ENCODE peak calls at places on chromosome 1, in seven cellular contexts. Y is HepG2, N is K562, I is H1, V is HCT116, H is SK-N-SH, K is GM12878. S is an unnamed sample.

GRCh38 chr1:230600111-230601000 is 41.9 kb upstream of the COG2 start:
- DNase-seq in Y (no peak), V (no peak), K (no peak), N (no peak), I (no peak), H (no peak), S (no peak)

GRCh38 chr1:225449261-225449660 is 21.4 kb upstream of the LBR start:
- DNase-seq in Y (no peak), H (no peak), V (peak), I (no peak), N (no peak), K (no peak), S (no peak)

GRCh38 chr1:186043276-186043675 is 309.1 kb downstream of the HMCN1 start:
- DNase-seq in H (no peak), V (no peak), K (no peak), N (no peak), I (no peak), Y (no peak), S (no peak)

GRCh38 chr1:50416150-50416527 is 7.1 kb downstream of the DMRTA2 start:
- DNase-seq in I (peak), Y (no peak), N (peak), V (no peak), H (peak), K (no peak), S (no peak)

GRCh38 chr1:217747156-217747769 is 116.1 kb downstream of the SPATA17 start:
- DNase-seq in Y (peak), N (peak), I (no peak), K (no peak), H (peak), V (peak), S (peak)

GRCh38 chr1:63704443-63704842 is 69.4 kb upstream of the ROR1 start:
- DNase-seq in H (no peak), N (no peak), Y (no peak), K (no peak), V (no peak), I (no peak), S (peak)

GRCh38 chr1:218823291-218823900 is 350.3 kb upstream of the LYPLAL1 start:
- DNase-seq in H (no peak), N (no peak), I (no peak), Y (no peak), K (no peak), V (peak), S (no peak)

GRCh38 chr1:55534565-55535091 is 319.5 kb upstream of the USP24 start:
- DNase-seq in Y (peak), V (no peak), N (no peak), K (no peak), I (no peak), H (no peak), S (no peak)

GRCh38 chr1:125085720-125086591 is 3901.2 kb downstream of the SRGAP2C start:
- DNase-seq in I (no peak), K (no peak), N (no peak), Y (no peak), V (no peak), H (no peak), S (no peak)

GRCh38 chr1:25695991-25696330 is 79.4 kb downstream of the MAN1C1 start:
- DNase-seq in N (no peak), K (no peak), I (no peak), Y (no peak), H (no peak), V (no peak), S (no peak)

GRCh38 chr1:113849072-113849471 is 22.4 kb downstream of the PTPN22 start:
- DNase-seq in N (no peak), Y (no peak), V (no peak), H (no peak), I (no peak), K (no peak), S (no peak)

GRCh38 chr1:68826861-68827260 is 330.0 kb upstream of the DEPDC1 start:
- DNase-seq in N (no peak), Y (no peak), V (no peak), H (no peak), K (no peak), I (no peak), S (no peak)

GRCh38 chr1:26237230-26237966 is 3.4 kb downstream of the CEP85 start:
- DNase-seq in N (no peak), K (no peak), I (no peak), Y (no peak), H (no peak), V (no peak), S (peak)

GRCh38 chr1:110336300-110337039 is 2.7 kb upstream of the RBM15 start:
- DNase-seq in I (no peak), V (peak), Y (no peak), N (no peak), K (no peak), H (peak), S (no peak)

GRCh38 chr1:33377750-33378149 is 53.1 kb downstream of the PHC2 start:
- DNase-seq in V (no peak), N (no peak), Y (no peak), I (no peak), H (no peak), K (no peak), S (no peak)

GRCh38 chr1:201634261-201634660 is 95.3 kb downstream of the NAV1 start:
- DNase-seq in K (no peak), I (no peak), N (peak), Y (no peak), V (no peak), H (no peak), S (no peak)

GRCh38 chr1:207345644-207346561 is 24.4 kb downstream of the CD55 start:
- DNase-seq in V (no peak), I (no peak), Y (no peak), H (no peak), N (no peak), K (no peak), S (no peak)

GRCh38 chr1:154751690-154752089 is 118.4 kb downstream of the KCNN3 start:
- DNase-seq in N (no peak), V (no peak), Y (no peak), I (no peak), K (no peak), H (no peak), S (no peak)
- TF ChIP-seq JUND in N (no peak), V (no peak), Y (no peak), I (no peak), K (no peak), H (no peak), S (no peak)

GRCh38 chr1:29822895-29823294 is 586.6 kb downstream of the PTPRU start:
- DNase-seq in V (no peak), H (no peak), I (peak), Y (no peak), N (no peak), K (no peak), S (no peak)

GRCh38 chr1:29821605-29822004 is 585.3 kb downstream of the PTPRU start:
- DNase-seq in Y (no peak), N (no peak), I (peak), K (no peak), V (no peak), H (no peak), S (no peak)

GRCh38 chr1:29823536-29823935 is 587.2 kb downstream of the PTPRU start:
- DNase-seq in Y (no peak), V (no peak), I (peak), H (no peak), K (no peak), N (no peak), S (no peak)

GRCh38 chr1:29824025-29824424 is 587.7 kb downstream of the PTPRU start:
- DNase-seq in V (no peak), Y (no peak), I (peak), H (no peak), N (no peak), K (no peak), S (no peak)

GRCh38 chr1:29820401-29820800 is 584.1 kb downstream of the PTPRU start:
- DNase-seq in I (peak), Y (no peak), N (no peak), K (no peak), V (no peak), H (no peak), S (no peak)
- TF ChIP-seq JUND in I (no peak), Y (no peak), N (no peak), K (no peak), V (no peak), H (no peak), S (no peak)

GRCh38 chr1:8584316-8584715 is 233.1 kb downstream of the RERE start:
- DNase-seq in V (no peak), H (no peak), N (no peak), Y (no peak), I (no peak), K (no peak), S (no peak)
- TF ChIP-seq JUND in V (no peak), H (no peak), N (no peak), Y (no peak), I (no peak), K (no peak), S (no peak)

DNA sequence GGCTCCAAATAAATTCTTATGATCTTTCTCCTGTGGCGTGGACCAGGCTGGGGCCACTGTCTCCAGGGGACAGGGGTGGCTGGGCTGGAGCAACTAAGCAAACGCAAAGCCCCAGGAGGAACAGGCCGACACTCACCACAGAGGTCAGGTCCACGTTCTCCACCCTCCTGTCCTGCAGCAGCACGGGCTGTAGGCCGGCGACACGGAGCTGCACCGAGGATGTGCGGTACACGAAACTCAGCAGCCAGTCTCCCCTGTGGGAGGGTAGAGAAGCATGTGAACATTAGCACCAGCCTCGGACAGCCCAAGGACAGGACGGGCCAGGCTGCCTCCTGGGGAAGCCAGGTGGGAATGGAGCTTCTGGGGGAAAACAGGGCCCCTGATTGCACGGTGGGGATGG is 29.6 kb downstream of the HTR6 start:
- DNase-seq in I (no peak), Y (no peak), N (no peak), V (no peak), H (no peak), K (no peak), S (no peak)
- TF ChIP-seq JUND in I (no peak), Y (no peak), N (no peak), V (no peak), H (no peak), K (no peak), S (no peak)

GRCh38 chr1:156908541-156908940 is 11.9 kb upstream of the LRRC71 start:
- DNase-seq in V (no peak), H (no peak), Y (no peak), I (no peak), K (no peak), N (no peak), S (no peak)
- TF ChIP-seq JUND in V (no peak), H (no peak), Y (no peak), I (no peak), K (no peak), N (no peak), S (no peak)

GRCh38 chr1:43545321-43545685 is 14.6 kb downstream of the PTPRF start:
- DNase-seq in N (no peak), Y (no peak), H (no peak), I (no peak), K (no peak), V (no peak), S (no peak)
- TF ChIP-seq JUND in N (no peak), Y (no peak), H (no peak), I (no peak), K (no peak), V (no peak), S (no peak)

GRCh38 chr1:6350416-6351088 is 43.0 kb downstream of the ACOT7 start:
- DNase-seq in H (peak), K (no peak), N (no peak), V (no peak), Y (no peak), I (no peak), S (peak)

GRCh38 chr1:6351480-6352137 is 42.0 kb downstream of the ACOT7 start:
- DNase-seq in Y (no peak), I (no peak), N (no peak), V (no peak), K (no peak), H (no peak), S (peak)

GRCh38 chr1:6347641-6348487 is 45.7 kb downstream of the ACOT7 start:
- DNase-seq in N (peak), Y (peak), I (peak), V (no peak), K (no peak), H (peak), S (peak)

GRCh38 chr1:6349254-6349943 is 44.2 kb downstream of the ACOT7 start:
- DNase-seq in Y (no peak), N (no peak), V (no peak), K (no peak), I (no peak), H (no peak), S (no peak)

GRCh38 chr1:6348511-6349191 is 44.9 kb downstream of the ACOT7 start:
- DNase-seq in I (no peak), V (no peak), Y (no peak), N (no peak), H (no peak), K (no peak), S (no peak)
- TF ChIP-seq JUND in I (no peak), V (no peak), Y (no peak), N (no peak), H (no peak), K (no peak), S (no peak)